ENCODE peak calls at places on chromosomes 2 and 18, in six cellular contexts. W, D, R, H, V and E are unnamed samples.

GRCh38 chr2:240921319-240922233 is 15.4 kb downstream of the CROCC2 start:
- DNase-seq in D (peak), V (peak), R (peak), W (no peak), H (peak), E (no peak)

GRCh38 chr2:112645396-112646101 is at the start of gene SLC20A1:
- DNase-seq in R (peak), V (peak), H (peak), D (no peak), W (peak), E (peak)

GRCh38 chr2:201882353-201883095 is 76.2 kb downstream of the CDK15 start:
- DNase-seq in W (peak), V (no peak), D (no peak), H (peak), R (no peak), E (no peak)

GRCh38 chr2:66445076-66445724 is 10.3 kb downstream of the MEIS1 start:
- DNase-seq in W (no peak), R (peak), H (peak), D (no peak), V (no peak), E (no peak)

GRCh38 chr2:190533968-190534309 is 583 bp downstream of the NEMP2 start:
- DNase-seq in D (no peak), W (peak), H (no peak), V (no peak), R (peak), E (no peak)

GRCh38 chr2:69145204-69145603 is 132.2 kb downstream of the ANTXR1 start:
- DNase-seq in W (no peak), R (no peak), D (no peak), V (no peak), H (no peak), E (no peak)

GRCh38 chr2:168462543-168463045 is 6.5 kb downstream of the CERS6 start:
- DNase-seq in R (no peak), V (no peak), W (no peak), H (no peak), D (no peak), E (no peak)

GRCh38 chr2:236163483-236164200 is 4.5 kb downstream of the GBX2 start:
- DNase-seq in D (no peak), R (no peak), W (no peak), V (no peak), H (no peak), E (no peak)

GRCh38 chr18:26992920-26993319 is 127.4 kb upstream of the AQP4 start:
- DNase-seq in H (no peak), D (no peak), V (no peak), W (no peak), R (no peak), E (no peak)

GRCh38 chr18:12597775-12598174 is 60.1 kb downstream of the SPIRE1 start:
- DNase-seq in V (no peak), R (peak), H (peak), W (no peak), D (peak), E (no peak)

GRCh38 chr2:217061916-217062315 is 202.1 kb upstream of the TNP1 start:
- DNase-seq in R (no peak), H (no peak), V (no peak), D (no peak), W (no peak), E (no peak)

GRCh38 chr18:56709463-56709862 is 58.3 kb downstream of the WDR7 start:
- DNase-seq in D (peak), R (peak), W (peak), V (no peak), H (no peak), E (peak)

GRCh38 chr2:43105586-43106562 is 120.5 kb downstream of the ZFP36L2 start:
- DNase-seq in W (no peak), H (peak), R (peak), D (no peak), V (no peak), E (peak)

GRCh38 chr2:212154392-212154791 is 384.2 kb downstream of the ERBB4 start:
- DNase-seq in D (no peak), R (no peak), H (no peak), W (no peak), V (no peak), E (no peak)

GRCh38 chr2:225735844-225736243 is 336.3 kb downstream of the NYAP2 start:
- DNase-seq in W (no peak), H (no peak), V (no peak), R (peak), D (no peak), E (no peak)

GRCh38 chr18:32216390-32216789 is 26.6 kb downstream of the MEP1B start:
- DNase-seq in W (no peak), D (no peak), V (no peak), R (no peak), H (no peak), E (no peak)

GRCh38 chr2:216692636-216693413 is 2.5 kb downstream of the IGFBP5 start:
- DNase-seq in R (peak), V (peak), W (peak), H (peak), D (no peak), E (peak)

GRCh38 chr2:119771331-119771730 is 11.6 kb downstream of the PTPN4 start:
- DNase-seq in V (no peak), R (no peak), D (no peak), W (no peak), H (peak), E (no peak)

GRCh38 chr2:59223737-59224136 is 982.6 kb upstream of the FANCL start:
- DNase-seq in V (no peak), D (no peak), W (no peak), H (no peak), R (no peak), E (no peak)

GRCh38 chr2:235051436-235052260 is 99.8 kb downstream of the SH3BP4 start:
- DNase-seq in H (no peak), D (no peak), V (peak), R (no peak), W (no peak), E (no peak)

GRCh38 chr2:171210864-171211431 is 50.3 kb upstream of the TLK1 start:
- DNase-seq in H (no peak), D (no peak), V (no peak), W (peak), R (no peak), E (peak)

GRCh38 chr2:237964578-237965404 is 2.0 kb upstream of the UBE2F start:
- DNase-seq in V (no peak), W (no peak), H (no peak), D (no peak), R (peak), E (no peak)

GRCh38 chr2:151043484-151043883 is 218.2 kb downstream of the RBM43 start:
- DNase-seq in D (peak), V (no peak), W (no peak), H (no peak), R (no peak), E (no peak)

GRCh38 chr2:108396845-108397244 is 19.1 kb downstream of the SULT1C4 start:
- DNase-seq in R (no peak), W (peak), D (no peak), H (no peak), V (no peak), E (no peak)

GRCh38 chr2:234672498-234673150 is 175.7 kb upstream of the ARL4C start:
- DNase-seq in W (no peak), V (peak), D (no peak), H (no peak), R (no peak), E (no peak)

GRCh38 chr2:216115224-216115582 is 6.1 kb downstream of the XRCC5 start:
- DNase-seq in V (no peak), H (no peak), W (no peak), D (no peak), R (no peak), E (no peak)

GRCh38 chr2:231674587-231675334 is 33.6 kb upstream of the PTMA start:
- DNase-seq in W (peak), V (peak), D (no peak), R (peak), H (peak), E (peak)

GRCh38 chr2:239468491-239469017 is 67.7 kb upstream of the HDAC4 start:
- DNase-seq in H (no peak), R (no peak), W (no peak), D (no peak), V (no peak), E (no peak)

GRCh38 chr2:181190711-181191110 is 210.3 kb downstream of the UBE2E3 start:
- DNase-seq in W (peak), V (no peak), H (no peak), D (no peak), R (no peak), E (no peak)

GRCh38 chr2:183490930-183491329 is 366.7 kb downstream of the NUP35 start:
- DNase-seq in W (no peak), R (peak), H (peak), V (no peak), D (no peak), E (no peak)

GRCh38 chr2:157172239-157172638 is 85.3 kb upstream of the GALNT5 start:
- DNase-seq in D (no peak), H (no peak), R (no peak), V (no peak), W (no peak), E (no peak)

GRCh38 chr2:216549926-216550690 is 51.5 kb downstream of the RPL37A start:
- DNase-seq in R (no peak), W (no peak), V (no peak), H (no peak), D (no peak), E (no peak)

GRCh38 chr2:205758051-205758450 is 75.8 kb downstream of the NRP2 start:
- DNase-seq in W (no peak), D (no peak), H (no peak), R (peak), V (no peak), E (no peak)

GRCh38 chr18:11591957-11592356 is 17.4 kb upstream of the SLC35G4 start:
- DNase-seq in H (no peak), D (no peak), R (no peak), W (no peak), V (no peak), E (no peak)
- TF ChIP-seq CTCF in H (no peak), D (no peak), R (no peak), W (no peak), V (no peak), E (peak)

GRCh38 chr2:457792-458430 is 170.0 kb upstream of the ALKAL2 start:
- DNase-seq in W (no peak), D (peak), R (no peak), V (no peak), H (no peak), E (no peak)
- TF ChIP-seq CTCF in W (no peak), D (no peak), R (no peak), V (no peak), H (no peak), E (no peak)

GRCh38 chr18:63342206-63342605 is 22.6 kb upstream of the BCL2 start:
- DNase-seq in W (peak), V (no peak), H (peak), D (no peak), R (peak), E (peak)
- TF ChIP-seq CTCF in W (peak), V (no peak), H (peak), D (peak), R (peak), E (peak)

GRCh38 chr2:45700407-45701013 is 49.0 kb downstream of the PRKCE start:
- DNase-seq in R (no peak), D (no peak), H (no peak), V (no peak), W (no peak), E (no peak)
- TF ChIP-seq CTCF in R (no peak), D (no peak), H (no peak), V (no peak), W (no peak), E (peak)

DNA sequence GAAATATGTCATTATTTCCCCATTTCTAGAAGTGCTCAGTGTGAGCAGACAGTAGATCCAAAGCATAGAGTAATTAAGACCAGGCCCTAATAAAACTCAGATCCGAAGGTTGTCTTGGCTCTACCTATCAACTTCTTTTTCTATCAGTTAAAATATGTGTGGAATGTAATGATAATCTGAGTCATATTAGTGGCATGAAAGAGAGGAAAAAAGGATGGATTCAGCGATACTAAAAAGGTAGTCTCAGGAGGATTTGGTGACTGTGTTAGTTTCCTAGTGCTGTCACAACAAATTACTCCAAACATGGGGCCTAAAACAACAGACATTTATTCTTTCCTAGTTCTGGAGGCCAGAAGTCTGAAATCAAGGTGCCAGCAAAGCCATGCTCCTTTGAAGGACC is 103.7 kb upstream of the NABP1 start:
- DNase-seq in H (no peak), R (no peak), W (no peak), V (no peak), D (no peak), E (no peak)
- TF ChIP-seq CTCF in H (no peak), R (no peak), W (no peak), V (no peak), D (no peak), E (no peak)

GRCh38 chr2:74119912-74120825 is 27.5 kb downstream of the BOLA3 start:
- DNase-seq in D (peak), H (peak), V (peak), R (peak), W (peak), E (peak)

DNA sequence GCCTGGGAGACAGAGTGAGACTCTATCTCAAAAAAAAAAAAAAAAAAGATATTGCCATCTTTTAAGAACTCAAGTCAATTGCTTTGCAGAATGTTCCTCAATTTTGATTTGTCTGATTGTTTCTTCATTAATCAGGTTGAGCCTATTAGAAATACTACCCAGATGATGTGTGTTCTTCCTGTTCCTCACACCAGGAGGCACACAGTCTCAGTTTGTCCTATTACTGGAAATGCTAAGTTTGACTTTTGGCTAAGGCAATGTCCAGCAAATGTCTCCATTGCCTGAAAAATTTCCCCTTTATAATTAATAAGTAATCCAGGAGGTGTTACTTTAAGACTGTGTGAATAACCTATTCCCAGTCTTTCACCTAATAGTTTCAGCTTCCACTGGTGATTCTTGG is 28.4 kb downstream of the BOLA3 start:
- DNase-seq in W (no peak), D (no peak), V (no peak), H (no peak), R (no peak), E (no peak)
- TF ChIP-seq CTCF in W (no peak), D (no peak), V (no peak), H (no peak), R (no peak), E (peak)